ENCODE peak calls at places on chromosomes 6 and 20, in nine cellular contexts. One of them, this sample, is unnamed.

GRCh38 chr6:71291991-71292390 is 3.4 kb downstream of the OGFRL1 start:
- DNase-seq in MV-4-11: peak
- DNase-seq in stimulated activated CD4-positive, alpha-beta T cell treated with anti-CD3 and anti-CD28 coated beads, Interleukin-2, amount 100 ng/mL, for 48 hours: no peak
- DNase-seq in activated effector memory CD4-positive, alpha-beta T cell treated with anti-CD3 and anti-CD28 coated beads, Interleukin-2, amount 50 U/mL, for 16 hours: no peak
- DNase-seq in brain microvascular endothelial cell: no peak
- DNase-seq in osteocyte: no peak
- DNase-seq in T-helper 1 cell: no peak
- DNase-seq in dorsolateral prefrontal cortex: no peak
- DNase-seq in spleen: no peak
- DNase-seq in this sample: no peak

GRCh38 chr6:6610031-6610591 is 21.6 kb downstream of the LY86 start:
- DNase-seq in brain microvascular endothelial cell: no peak
- DNase-seq in T-helper 1 cell: no peak
- DNase-seq in dorsolateral prefrontal cortex: no peak
- DNase-seq in MV-4-11: peak
- DNase-seq in activated effector memory CD4-positive, alpha-beta T cell treated with anti-CD3 and anti-CD28 coated beads, Interleukin-2, amount 50 U/mL, for 16 hours: peak
- DNase-seq in spleen: peak
- DNase-seq in stimulated activated CD4-positive, alpha-beta T cell treated with anti-CD3 and anti-CD28 coated beads, Interleukin-2, amount 100 ng/mL, for 48 hours: no peak
- DNase-seq in osteocyte: no peak
- DNase-seq in this sample: peak

GRCh38 chr6:1200706-1201105 is 111.2 kb upstream of the FOXQ1 start:
- DNase-seq in spleen: no peak
- DNase-seq in T-helper 1 cell: no peak
- DNase-seq in osteocyte: no peak
- DNase-seq in stimulated activated CD4-positive, alpha-beta T cell treated with anti-CD3 and anti-CD28 coated beads, Interleukin-2, amount 100 ng/mL, for 48 hours: no peak
- DNase-seq in activated effector memory CD4-positive, alpha-beta T cell treated with anti-CD3 and anti-CD28 coated beads, Interleukin-2, amount 50 U/mL, for 16 hours: no peak
- DNase-seq in dorsolateral prefrontal cortex: no peak
- DNase-seq in MV-4-11: no peak
- DNase-seq in brain microvascular endothelial cell: no peak
- DNase-seq in this sample: no peak

GRCh38 chr20:59153355-59153681 is 10.3 kb upstream of the ZNF831 start:
- DNase-seq in osteocyte: no peak
- DNase-seq in MV-4-11: no peak
- DNase-seq in dorsolateral prefrontal cortex: peak
- DNase-seq in stimulated activated CD4-positive, alpha-beta T cell treated with anti-CD3 and anti-CD28 coated beads, Interleukin-2, amount 100 ng/mL, for 48 hours: no peak
- DNase-seq in activated effector memory CD4-positive, alpha-beta T cell treated with anti-CD3 and anti-CD28 coated beads, Interleukin-2, amount 50 U/mL, for 16 hours: no peak
- DNase-seq in brain microvascular endothelial cell: no peak
- DNase-seq in T-helper 1 cell: no peak
- DNase-seq in spleen: no peak
- DNase-seq in this sample: no peak

GRCh38 chr6:106870069-106870468 is 104.5 kb downstream of the CD24 start:
- DNase-seq in activated effector memory CD4-positive, alpha-beta T cell treated with anti-CD3 and anti-CD28 coated beads, Interleukin-2, amount 50 U/mL, for 16 hours: no peak
- DNase-seq in osteocyte: no peak
- DNase-seq in MV-4-11: no peak
- DNase-seq in dorsolateral prefrontal cortex: no peak
- DNase-seq in T-helper 1 cell: no peak
- DNase-seq in spleen: no peak
- DNase-seq in stimulated activated CD4-positive, alpha-beta T cell treated with anti-CD3 and anti-CD28 coated beads, Interleukin-2, amount 100 ng/mL, for 48 hours: no peak
- DNase-seq in brain microvascular endothelial cell: peak
- DNase-seq in this sample: no peak

GRCh38 chr6:44534291-44534690 is 146.8 kb downstream of the CDC5L start:
- DNase-seq in activated effector memory CD4-positive, alpha-beta T cell treated with anti-CD3 and anti-CD28 coated beads, Interleukin-2, amount 50 U/mL, for 16 hours: no peak
- DNase-seq in dorsolateral prefrontal cortex: no peak
- DNase-seq in stimulated activated CD4-positive, alpha-beta T cell treated with anti-CD3 and anti-CD28 coated beads, Interleukin-2, amount 100 ng/mL, for 48 hours: no peak
- DNase-seq in spleen: no peak
- DNase-seq in MV-4-11: no peak
- DNase-seq in osteocyte: peak
- DNase-seq in T-helper 1 cell: no peak
- DNase-seq in brain microvascular endothelial cell: no peak
- DNase-seq in this sample: no peak

GRCh38 chr6:66993272-66993671 is 1286.2 kb upstream of the EYS start:
- DNase-seq in stimulated activated CD4-positive, alpha-beta T cell treated with anti-CD3 and anti-CD28 coated beads, Interleukin-2, amount 100 ng/mL, for 48 hours: no peak
- DNase-seq in dorsolateral prefrontal cortex: no peak
- DNase-seq in T-helper 1 cell: no peak
- DNase-seq in activated effector memory CD4-positive, alpha-beta T cell treated with anti-CD3 and anti-CD28 coated beads, Interleukin-2, amount 50 U/mL, for 16 hours: no peak
- DNase-seq in brain microvascular endothelial cell: no peak
- DNase-seq in osteocyte: no peak
- DNase-seq in spleen: no peak
- DNase-seq in MV-4-11: peak
- DNase-seq in this sample: no peak

GRCh38 chr20:20019123-20019522 is 2.0 kb downstream of the NAA20 start:
- DNase-seq in T-helper 1 cell: no peak
- DNase-seq in activated effector memory CD4-positive, alpha-beta T cell treated with anti-CD3 and anti-CD28 coated beads, Interleukin-2, amount 50 U/mL, for 16 hours: no peak
- DNase-seq in stimulated activated CD4-positive, alpha-beta T cell treated with anti-CD3 and anti-CD28 coated beads, Interleukin-2, amount 100 ng/mL, for 48 hours: no peak
- DNase-seq in dorsolateral prefrontal cortex: no peak
- DNase-seq in spleen: no peak
- DNase-seq in brain microvascular endothelial cell: no peak
- DNase-seq in MV-4-11: no peak
- DNase-seq in osteocyte: no peak
- DNase-seq in this sample: no peak

GRCh38 chr6:137926207-137926731 is 59.2 kb downstream of the TNFAIP3 start:
- DNase-seq in stimulated activated CD4-positive, alpha-beta T cell treated with anti-CD3 and anti-CD28 coated beads, Interleukin-2, amount 100 ng/mL, for 48 hours: no peak
- DNase-seq in osteocyte: no peak
- DNase-seq in activated effector memory CD4-positive, alpha-beta T cell treated with anti-CD3 and anti-CD28 coated beads, Interleukin-2, amount 50 U/mL, for 16 hours: peak
- DNase-seq in brain microvascular endothelial cell: peak
- DNase-seq in MV-4-11: peak
- DNase-seq in T-helper 1 cell: no peak
- DNase-seq in spleen: no peak
- DNase-seq in dorsolateral prefrontal cortex: no peak
- DNase-seq in this sample: no peak

GRCh38 chr6:170200458-170200891 is 90.4 kb downstream of the DLL1 start:
- DNase-seq in brain microvascular endothelial cell: no peak
- DNase-seq in T-helper 1 cell: no peak
- DNase-seq in MV-4-11: no peak
- DNase-seq in osteocyte: peak
- DNase-seq in dorsolateral prefrontal cortex: peak
- DNase-seq in stimulated activated CD4-positive, alpha-beta T cell treated with anti-CD3 and anti-CD28 coated beads, Interleukin-2, amount 100 ng/mL, for 48 hours: no peak
- DNase-seq in activated effector memory CD4-positive, alpha-beta T cell treated with anti-CD3 and anti-CD28 coated beads, Interleukin-2, amount 50 U/mL, for 16 hours: no peak
- DNase-seq in spleen: no peak
- DNase-seq in this sample: no peak

GRCh38 chr6:97292671-97293070 is 9.7 kb upstream of the MMS22L start:
- DNase-seq in stimulated activated CD4-positive, alpha-beta T cell treated with anti-CD3 and anti-CD28 coated beads, Interleukin-2, amount 100 ng/mL, for 48 hours: no peak
- DNase-seq in spleen: no peak
- DNase-seq in MV-4-11: no peak
- DNase-seq in dorsolateral prefrontal cortex: no peak
- DNase-seq in T-helper 1 cell: no peak
- DNase-seq in brain microvascular endothelial cell: no peak
- DNase-seq in osteocyte: no peak
- DNase-seq in activated effector memory CD4-positive, alpha-beta T cell treated with anti-CD3 and anti-CD28 coated beads, Interleukin-2, amount 50 U/mL, for 16 hours: no peak
- DNase-seq in this sample: no peak

GRCh38 chr6:111685506-111685905 is 79.8 kb upstream of the TRAF3IP2 start:
- DNase-seq in brain microvascular endothelial cell: no peak
- DNase-seq in activated effector memory CD4-positive, alpha-beta T cell treated with anti-CD3 and anti-CD28 coated beads, Interleukin-2, amount 50 U/mL, for 16 hours: no peak
- DNase-seq in T-helper 1 cell: no peak
- DNase-seq in MV-4-11: no peak
- DNase-seq in stimulated activated CD4-positive, alpha-beta T cell treated with anti-CD3 and anti-CD28 coated beads, Interleukin-2, amount 100 ng/mL, for 48 hours: no peak
- DNase-seq in spleen: no peak
- DNase-seq in osteocyte: no peak
- DNase-seq in dorsolateral prefrontal cortex: no peak
- DNase-seq in this sample: no peak

GRCh38 chr6:109322825-109323580 is 59.3 kb downstream of the CD164 start:
- DNase-seq in MV-4-11: peak
- DNase-seq in spleen: no peak
- DNase-seq in brain microvascular endothelial cell: no peak
- DNase-seq in stimulated activated CD4-positive, alpha-beta T cell treated with anti-CD3 and anti-CD28 coated beads, Interleukin-2, amount 100 ng/mL, for 48 hours: no peak
- DNase-seq in T-helper 1 cell: no peak
- DNase-seq in activated effector memory CD4-positive, alpha-beta T cell treated with anti-CD3 and anti-CD28 coated beads, Interleukin-2, amount 50 U/mL, for 16 hours: no peak
- DNase-seq in dorsolateral prefrontal cortex: no peak
- DNase-seq in osteocyte: no peak
- DNase-seq in this sample: peak

GRCh38 chr6:54085526-54085925 is 25.7 kb upstream of the MLIP start:
- DNase-seq in dorsolateral prefrontal cortex: no peak
- DNase-seq in brain microvascular endothelial cell: peak
- DNase-seq in osteocyte: no peak
- DNase-seq in spleen: no peak
- DNase-seq in T-helper 1 cell: no peak
- DNase-seq in MV-4-11: no peak
- DNase-seq in activated effector memory CD4-positive, alpha-beta T cell treated with anti-CD3 and anti-CD28 coated beads, Interleukin-2, amount 50 U/mL, for 16 hours: no peak
- DNase-seq in stimulated activated CD4-positive, alpha-beta T cell treated with anti-CD3 and anti-CD28 coated beads, Interleukin-2, amount 100 ng/mL, for 48 hours: no peak
- DNase-seq in this sample: no peak

GRCh38 chr6:3280866-3281465 is 22.2 kb downstream of the PSMG4 start:
- DNase-seq in T-helper 1 cell: no peak
- DNase-seq in spleen: peak
- DNase-seq in MV-4-11: no peak
- DNase-seq in activated effector memory CD4-positive, alpha-beta T cell treated with anti-CD3 and anti-CD28 coated beads, Interleukin-2, amount 50 U/mL, for 16 hours: peak
- DNase-seq in dorsolateral prefrontal cortex: peak
- DNase-seq in stimulated activated CD4-positive, alpha-beta T cell treated with anti-CD3 and anti-CD28 coated beads, Interleukin-2, amount 100 ng/mL, for 48 hours: no peak
- DNase-seq in brain microvascular endothelial cell: peak
- DNase-seq in osteocyte: no peak
- DNase-seq in this sample: no peak

GRCh38 chr6:71034578-71034977 is 77.7 kb upstream of the B3GAT2 start:
- DNase-seq in MV-4-11: no peak
- DNase-seq in stimulated activated CD4-positive, alpha-beta T cell treated with anti-CD3 and anti-CD28 coated beads, Interleukin-2, amount 100 ng/mL, for 48 hours: no peak
- DNase-seq in brain microvascular endothelial cell: no peak
- DNase-seq in osteocyte: no peak
- DNase-seq in dorsolateral prefrontal cortex: no peak
- DNase-seq in activated effector memory CD4-positive, alpha-beta T cell treated with anti-CD3 and anti-CD28 coated beads, Interleukin-2, amount 50 U/mL, for 16 hours: no peak
- DNase-seq in T-helper 1 cell: no peak
- DNase-seq in spleen: no peak
- DNase-seq in this sample: no peak

GRCh38 chr20:24731312-24731711 is 217.8 kb upstream of the CST7 start:
- DNase-seq in activated effector memory CD4-positive, alpha-beta T cell treated with anti-CD3 and anti-CD28 coated beads, Interleukin-2, amount 50 U/mL, for 16 hours: no peak
- DNase-seq in osteocyte: peak
- DNase-seq in T-helper 1 cell: no peak
- DNase-seq in MV-4-11: no peak
- DNase-seq in dorsolateral prefrontal cortex: no peak
- DNase-seq in brain microvascular endothelial cell: no peak
- DNase-seq in spleen: no peak
- DNase-seq in stimulated activated CD4-positive, alpha-beta T cell treated with anti-CD3 and anti-CD28 coated beads, Interleukin-2, amount 100 ng/mL, for 48 hours: no peak
- DNase-seq in this sample: no peak

GRCh38 chr6:97958143-97958542 is 675.1 kb upstream of the MMS22L start:
- DNase-seq in MV-4-11: no peak
- DNase-seq in stimulated activated CD4-positive, alpha-beta T cell treated with anti-CD3 and anti-CD28 coated beads, Interleukin-2, amount 100 ng/mL, for 48 hours: no peak
- DNase-seq in T-helper 1 cell: no peak
- DNase-seq in osteocyte: no peak
- DNase-seq in brain microvascular endothelial cell: no peak
- DNase-seq in dorsolateral prefrontal cortex: no peak
- DNase-seq in spleen: peak
- DNase-seq in activated effector memory CD4-positive, alpha-beta T cell treated with anti-CD3 and anti-CD28 coated beads, Interleukin-2, amount 50 U/mL, for 16 hours: no peak
- DNase-seq in this sample: no peak

GRCh38 chr20:18304618-18305017 is 16.3 kb downstream of the ZNF133 start:
- DNase-seq in osteocyte: no peak
- DNase-seq in stimulated activated CD4-positive, alpha-beta T cell treated with anti-CD3 and anti-CD28 coated beads, Interleukin-2, amount 100 ng/mL, for 48 hours: no peak
- DNase-seq in dorsolateral prefrontal cortex: no peak
- DNase-seq in spleen: no peak
- DNase-seq in activated effector memory CD4-positive, alpha-beta T cell treated with anti-CD3 and anti-CD28 coated beads, Interleukin-2, amount 50 U/mL, for 16 hours: no peak
- DNase-seq in brain microvascular endothelial cell: no peak
- DNase-seq in MV-4-11: no peak
- DNase-seq in T-helper 1 cell: no peak
- DNase-seq in this sample: no peak

GRCh38 chr20:40009542-40009941 is 679.5 kb downstream of the MAFB start:
- DNase-seq in T-helper 1 cell: no peak
- DNase-seq in activated effector memory CD4-positive, alpha-beta T cell treated with anti-CD3 and anti-CD28 coated beads, Interleukin-2, amount 50 U/mL, for 16 hours: no peak
- DNase-seq in osteocyte: no peak
- DNase-seq in dorsolateral prefrontal cortex: no peak
- DNase-seq in stimulated activated CD4-positive, alpha-beta T cell treated with anti-CD3 and anti-CD28 coated beads, Interleukin-2, amount 100 ng/mL, for 48 hours: no peak
- DNase-seq in spleen: no peak
- DNase-seq in MV-4-11: no peak
- DNase-seq in brain microvascular endothelial cell: peak
- DNase-seq in this sample: no peak

GRCh38 chr6:11202513-11203305 is 29.8 kb downstream of the NEDD9 start:
- DNase-seq in T-helper 1 cell: no peak
- DNase-seq in MV-4-11: no peak
- DNase-seq in osteocyte: no peak
- DNase-seq in spleen: no peak
- DNase-seq in stimulated activated CD4-positive, alpha-beta T cell treated with anti-CD3 and anti-CD28 coated beads, Interleukin-2, amount 100 ng/mL, for 48 hours: no peak
- DNase-seq in activated effector memory CD4-positive, alpha-beta T cell treated with anti-CD3 and anti-CD28 coated beads, Interleukin-2, amount 50 U/mL, for 16 hours: no peak
- DNase-seq in dorsolateral prefrontal cortex: peak
- DNase-seq in brain microvascular endothelial cell: no peak
- DNase-seq in this sample: no peak

GRCh38 chr6:106519460-106520394 is 109.6 kb downstream of the RTN4IP1 start:
- DNase-seq in stimulated activated CD4-positive, alpha-beta T cell treated with anti-CD3 and anti-CD28 coated beads, Interleukin-2, amount 100 ng/mL, for 48 hours: peak
- DNase-seq in dorsolateral prefrontal cortex: no peak
- DNase-seq in spleen: peak
- DNase-seq in activated effector memory CD4-positive, alpha-beta T cell treated with anti-CD3 and anti-CD28 coated beads, Interleukin-2, amount 50 U/mL, for 16 hours: peak
- DNase-seq in MV-4-11: peak
- DNase-seq in brain microvascular endothelial cell: peak
- DNase-seq in osteocyte: no peak
- DNase-seq in T-helper 1 cell: peak
- DNase-seq in this sample: peak

GRCh38 chr6:165831812-165832470 is 168.9 kb upstream of the PDE10A start:
- DNase-seq in dorsolateral prefrontal cortex: no peak
- DNase-seq in stimulated activated CD4-positive, alpha-beta T cell treated with anti-CD3 and anti-CD28 coated beads, Interleukin-2, amount 100 ng/mL, for 48 hours: no peak
- DNase-seq in activated effector memory CD4-positive, alpha-beta T cell treated with anti-CD3 and anti-CD28 coated beads, Interleukin-2, amount 50 U/mL, for 16 hours: no peak
- DNase-seq in spleen: no peak
- DNase-seq in MV-4-11: no peak
- DNase-seq in T-helper 1 cell: no peak
- DNase-seq in osteocyte: peak
- DNase-seq in brain microvascular endothelial cell: no peak
- DNase-seq in this sample: no peak

GRCh38 chr6:35474129-35474977 is 6.2 kb downstream of the RPL10A start:
- DNase-seq in spleen: no peak
- DNase-seq in brain microvascular endothelial cell: no peak
- DNase-seq in osteocyte: no peak
- DNase-seq in MV-4-11: no peak
- DNase-seq in dorsolateral prefrontal cortex: no peak
- DNase-seq in stimulated activated CD4-positive, alpha-beta T cell treated with anti-CD3 and anti-CD28 coated beads, Interleukin-2, amount 100 ng/mL, for 48 hours: peak
- DNase-seq in T-helper 1 cell: no peak
- DNase-seq in activated effector memory CD4-positive, alpha-beta T cell treated with anti-CD3 and anti-CD28 coated beads, Interleukin-2, amount 50 U/mL, for 16 hours: no peak
- DNase-seq in this sample: no peak

GRCh38 chr6:132391391-132392291 is 9.6 kb downstream of the MOXD1 start:
- DNase-seq in activated effector memory CD4-positive, alpha-beta T cell treated with anti-CD3 and anti-CD28 coated beads, Interleukin-2, amount 50 U/mL, for 16 hours: no peak
- DNase-seq in spleen: no peak
- DNase-seq in osteocyte: no peak
- DNase-seq in MV-4-11: no peak
- DNase-seq in dorsolateral prefrontal cortex: no peak
- DNase-seq in stimulated activated CD4-positive, alpha-beta T cell treated with anti-CD3 and anti-CD28 coated beads, Interleukin-2, amount 100 ng/mL, for 48 hours: no peak
- DNase-seq in T-helper 1 cell: no peak
- DNase-seq in brain microvascular endothelial cell: peak
- DNase-seq in this sample: no peak

GRCh38 chr6:16432075-16433032 is 194.0 kb downstream of the GMPR start:
- DNase-seq in spleen: no peak
- DNase-seq in activated effector memory CD4-positive, alpha-beta T cell treated with anti-CD3 and anti-CD28 coated beads, Interleukin-2, amount 50 U/mL, for 16 hours: no peak
- DNase-seq in brain microvascular endothelial cell: peak
- DNase-seq in T-helper 1 cell: no peak
- DNase-seq in dorsolateral prefrontal cortex: no peak
- DNase-seq in MV-4-11: no peak
- DNase-seq in osteocyte: no peak
- DNase-seq in stimulated activated CD4-positive, alpha-beta T cell treated with anti-CD3 and anti-CD28 coated beads, Interleukin-2, amount 100 ng/mL, for 48 hours: no peak
- DNase-seq in this sample: no peak

GRCh38 chr20:2814587-2815051 is at the start of gene C20orf141:
- DNase-seq in MV-4-11: peak
- DNase-seq in spleen: no peak
- DNase-seq in brain microvascular endothelial cell: peak
- DNase-seq in stimulated activated CD4-positive, alpha-beta T cell treated with anti-CD3 and anti-CD28 coated beads, Interleukin-2, amount 100 ng/mL, for 48 hours: no peak
- DNase-seq in osteocyte: peak
- DNase-seq in T-helper 1 cell: no peak
- DNase-seq in activated effector memory CD4-positive, alpha-beta T cell treated with anti-CD3 and anti-CD28 coated beads, Interleukin-2, amount 50 U/mL, for 16 hours: no peak
- DNase-seq in dorsolateral prefrontal cortex: no peak
- DNase-seq in this sample: no peak